ENCODE peak calls at places on chromosomes 7 and 10, in eight cellular contexts. R, Y, P, C, T, L, J and F are unnamed samples.

GRCh38 chr10:102916173-102916572 is 1.9 kb upstream of the CNNM2 start:
- DNase-seq in P (no peak), L (no peak), T (no peak), R (no peak), C (no peak), J (no peak), Y (no peak), F (no peak)

GRCh38 chr7:129831424-129832058 is 121.2 kb downstream of the UBE2H start:
- DNase-seq in R (no peak), T (peak; percentile 71), Y (no peak), C (peak; percentile 89), P (peak; percentile 67), J (no peak), L (no peak), F (no peak)

GRCh38 chr10:132939957-132940790 is 2.2 kb downstream of the CFAP46 start:
- DNase-seq in Y (peak; percentile 70), L (peak; percentile 83), P (no peak), R (no peak), T (peak; percentile 60), J (no peak), C (peak; percentile 41), F (peak; percentile 50)

GRCh38 chr7:91945476-91945875 is 4.8 kb downstream of the AKAP9 start:
- DNase-seq in L (no peak), Y (no peak), J (no peak), T (peak; percentile 33), P (no peak), C (peak; percentile 84), R (no peak), F (no peak)

GRCh38 chr7:140039071-140039470 is 23.7 kb downstream of the PARP12 start:
- DNase-seq in Y (no peak), P (no peak), R (no peak), T (no peak), J (no peak), L (no peak), C (no peak), F (no peak)

GRCh38 chr10:30812018-30812851 is 182.7 kb upstream of the LYZL2 start:
- DNase-seq in C (peak; percentile 97), P (peak; percentile 66), Y (no peak), J (no peak), R (no peak), T (no peak), L (no peak), F (no peak)

GRCh38 chr10:122849900-122850605 is 4.4 kb upstream of the CUZD1 start:
- DNase-seq in P (no peak), C (no peak), J (no peak), R (no peak), Y (no peak), T (peak; percentile 24), L (no peak), F (no peak)

GRCh38 chr10:65787571-65787970 is 1138.3 kb upstream of the LRRTM3 start:
- DNase-seq in R (no peak), J (no peak), P (no peak), L (no peak), T (no peak), Y (no peak), C (no peak), F (no peak)

DNA sequence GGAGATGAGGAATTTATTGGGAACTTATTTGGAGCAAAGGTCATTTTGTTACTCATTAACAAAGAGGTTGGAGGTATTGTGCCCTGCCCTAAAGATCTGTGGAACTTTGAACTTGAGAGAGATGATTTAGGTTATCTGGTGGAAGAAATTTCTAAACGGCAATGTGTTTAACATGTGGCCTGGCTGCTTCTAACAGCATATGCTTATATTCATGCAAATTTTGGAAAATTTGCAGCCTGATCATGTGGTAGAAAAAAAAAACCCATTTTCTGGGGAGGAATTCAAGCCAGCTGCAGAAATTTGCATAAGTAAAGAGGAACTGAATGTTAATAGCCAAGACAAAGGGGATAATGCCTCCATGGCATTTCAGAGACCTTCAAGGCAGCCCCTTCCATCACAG is 10.7 kb upstream of the PANK1 start:
- DNase-seq in T (no peak), R (no peak), Y (no peak), C (no peak), L (no peak), P (no peak), J (no peak), F (no peak)
- TF ChIP-seq CTCF in T (no peak), R (no peak), Y (no peak), C (no peak), L (no peak), P (no peak), J (no peak), F (no peak)

DNA sequence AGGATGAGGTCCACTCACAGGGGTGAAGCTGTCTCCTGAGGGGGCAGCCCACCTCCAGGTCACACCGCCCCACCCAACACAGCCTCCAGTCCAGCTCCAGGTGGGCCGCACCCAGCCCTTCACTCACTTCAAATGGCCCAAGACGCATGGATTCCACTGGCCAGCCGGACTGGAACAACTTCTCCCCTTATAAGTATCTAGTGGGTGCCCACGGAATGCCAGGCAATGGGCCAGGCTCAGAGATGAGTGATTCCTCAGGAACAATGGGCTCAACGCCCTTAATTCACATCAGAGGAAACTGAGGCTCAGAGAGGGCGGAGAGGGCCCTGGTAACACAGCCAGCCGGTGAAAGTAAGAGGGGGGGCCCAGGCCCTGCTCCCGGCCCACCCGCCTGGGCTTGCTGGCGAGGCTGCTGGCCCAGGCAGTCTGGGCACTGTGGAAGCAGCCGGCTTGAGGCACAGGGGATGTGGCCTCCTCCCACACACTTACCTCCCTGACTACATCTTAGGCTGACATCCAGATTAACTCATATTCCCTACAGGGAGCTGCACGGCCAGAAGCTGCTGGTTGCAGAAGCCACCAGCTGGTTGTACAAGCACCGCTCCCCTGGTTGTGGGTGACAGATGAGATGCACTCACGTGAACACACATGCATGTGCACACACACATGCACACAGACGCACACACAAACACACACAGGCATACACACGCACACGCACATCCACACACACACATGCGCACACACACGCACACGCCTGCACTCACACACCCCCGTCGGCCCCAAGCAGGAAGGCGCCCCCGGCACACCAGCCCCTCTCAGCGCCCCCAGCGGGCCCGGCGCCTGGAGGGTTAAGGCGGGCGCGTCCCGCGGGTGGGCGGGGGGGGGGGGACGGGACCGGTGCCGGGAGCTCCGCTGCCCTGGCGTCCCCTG is 1.0 kb upstream of the FAM20C start:
- DNase-seq in P (peak; percentile 68), J (no peak), T (peak; percentile 35), C (peak; percentile 97), Y (no peak), L (no peak), R (no peak), F (no peak)
- H3K4me3 ChIP-seq in P (peak overlapping the region; percentile 81), J (peak overlapping the region; percentile 83), T (peak overlapping the region; percentile 97), C (peak overlapping the region; percentile 48), Y (peak overlapping the region; percentile 70), L (peak overlapping the region; percentile 59), R (no peak overlapping the region), F (no peak overlapping the region)

GRCh38 chr10:48511855-48512191 is 93.0 kb downstream of the ARHGAP22 start:
- DNase-seq in P (no peak), R (no peak), Y (no peak), J (no peak), T (no peak), L (no peak), C (no peak), F (no peak)

GRCh38 chr10:48507933-48508830 is 96.7 kb downstream of the ARHGAP22 start:
- DNase-seq in T (no peak), Y (no peak), P (no peak), R (no peak), C (peak; percentile 34), L (no peak), J (no peak), F (no peak)

GRCh38 chr10:48509061-48509772 is 95.7 kb downstream of the ARHGAP22 start:
- DNase-seq in T (no peak), J (no peak), R (no peak), Y (no peak), P (no peak), L (no peak), C (no peak), F (no peak)

GRCh38 chr10:48511066-48511854 is 93.6 kb downstream of the ARHGAP22 start:
- DNase-seq in J (no peak), C (no peak), P (no peak), R (no peak), T (no peak), Y (no peak), L (no peak), F (no peak)

DNA sequence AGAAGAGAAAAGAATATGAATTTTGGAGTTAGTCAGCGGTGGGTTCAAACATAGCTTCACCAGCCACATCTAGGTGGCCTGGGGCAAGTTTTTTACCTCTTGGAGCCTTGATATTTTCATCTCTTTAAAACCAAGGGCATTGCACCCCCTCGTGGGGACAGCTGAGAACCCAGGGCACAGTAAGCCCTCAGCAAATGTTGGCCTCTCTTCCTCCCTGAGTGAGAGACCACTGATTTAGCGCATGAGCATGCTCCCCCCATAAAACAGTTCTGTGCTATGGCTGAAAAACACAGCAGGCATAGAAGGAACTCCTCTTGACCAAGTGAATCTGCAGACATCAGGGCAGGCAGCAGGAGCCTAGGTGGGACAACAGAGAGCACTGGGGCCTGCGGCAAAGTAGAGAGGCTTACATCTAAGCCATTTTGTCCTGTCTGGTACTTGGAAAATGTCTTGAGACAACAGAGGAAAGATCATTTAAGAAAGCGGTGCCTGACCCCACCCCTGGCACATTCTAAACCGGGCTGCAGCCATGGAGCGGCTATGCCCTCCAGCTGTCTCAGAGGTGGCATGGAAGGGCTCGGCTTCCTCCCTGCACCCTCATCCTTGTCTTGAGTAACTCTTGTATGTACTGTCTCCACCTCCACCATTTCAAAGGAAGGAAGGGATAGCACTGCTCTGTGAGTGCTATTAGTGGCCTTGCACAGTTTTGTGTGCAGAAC is 94.7 kb downstream of the ARHGAP22 start:
- DNase-seq in Y (no peak), C (no peak), L (no peak), J (no peak), R (no peak), P (no peak), T (peak; percentile 21), F (peak; percentile 36)
- TF ChIP-seq CTCF in Y (no peak), C (peak; percentile 13), L (no peak), J (no peak), R (peak; percentile 50), P (peak; percentile 48), T (peak; percentile 26), F (peak; percentile 34)

GRCh38 chr7:104983620-104984539 is 30.1 kb upstream of the KMT2E start:
- DNase-seq in C (peak; percentile 82), P (no peak), J (peak; percentile 57), L (peak; percentile 91), Y (peak; percentile 94), R (peak; percentile 55), T (peak; percentile 93), F (peak; percentile 89)

GRCh38 chr7:104980969-104981670 is 32.9 kb upstream of the KMT2E start:
- DNase-seq in Y (no peak), C (peak; percentile 73), P (no peak), R (no peak), T (peak; percentile 73), L (no peak), J (no peak), F (peak; percentile 68)

GRCh38 chr7:104981671-104982036 is 32.4 kb upstream of the KMT2E start:
- DNase-seq in C (no peak), R (no peak), L (no peak), P (no peak), T (no peak), Y (no peak), J (no peak), F (no peak)

GRCh38 chr7:104982773-104983619 is 31.0 kb upstream of the KMT2E start:
- DNase-seq in R (no peak), P (no peak), C (no peak), L (no peak), Y (no peak), T (no peak), J (no peak), F (peak; percentile 46)

DNA sequence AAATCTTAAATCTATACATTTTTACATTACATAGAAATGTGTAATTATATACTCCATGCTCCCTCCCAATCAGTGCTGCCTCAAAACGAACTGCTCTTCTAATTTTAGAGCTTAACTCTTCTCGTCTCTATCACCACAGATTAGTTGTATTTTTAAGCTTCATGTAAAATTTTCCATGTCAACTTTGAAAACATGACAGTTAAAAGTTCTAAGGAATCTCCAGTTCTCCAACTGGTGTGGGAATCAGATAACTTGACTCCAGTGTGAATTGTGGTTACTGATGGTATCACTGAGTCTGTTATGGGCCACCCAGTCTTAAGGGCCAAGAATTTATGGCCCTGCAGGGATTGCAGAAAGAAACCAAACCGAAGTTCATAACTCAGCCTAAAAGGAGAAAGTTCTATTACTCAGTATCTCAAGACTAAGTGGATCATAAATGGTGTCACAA is 31.7 kb upstream of the KMT2E start:
- DNase-seq in R (no peak), C (peak; percentile 63), T (no peak), Y (no peak), L (no peak), J (no peak), P (no peak), F (no peak)
- H3K4me3 ChIP-seq in R (no peak overlapping the region), C (no peak overlapping the region), T (no peak overlapping the region), Y (no peak overlapping the region), L (no peak overlapping the region), J (no peak overlapping the region), P (no peak overlapping the region), F (no peak overlapping the region)